ENCODE peak calls at places on chromosomes 13 and 19, in eight cellular contexts. One of them, this sample, is unnamed.

GRCh38 chr19:44345969-44346368 is 10.5 kb downstream of the ZNF112 start:
- DNase-seq in activated naive CD4-positive, alpha-beta T cell treated with anti-CD3 and anti-CD28 coated beads, Interleukin-2, amount 50 U/mL, for 16 hours: no peak
- DNase-seq in T-helper 1 cell: no peak
- DNase-seq in NCI-H774: no peak
- DNase-seq in non-pigmented ciliary epithelial cell: no peak
- DNase-seq in activated CD4-positive, alpha-beta T cell treated with anti-CD3 and anti-CD28 coated beads, Interleukin-2, amount 10 ng/mL, durations not matched to agents 7 days and 5 days: no peak
- DNase-seq in HTR-8/SVneo: no peak
- DNase-seq in gastrocnemius medialis: no peak
- DNase-seq in this sample: no peak

GRCh38 chr19:46861691-46862503 is 1.1 kb downstream of the ARHGAP35 start:
- DNase-seq in activated naive CD4-positive, alpha-beta T cell treated with anti-CD3 and anti-CD28 coated beads, Interleukin-2, amount 50 U/mL, for 16 hours: no peak
- DNase-seq in T-helper 1 cell: no peak
- DNase-seq in NCI-H774: no peak
- DNase-seq in non-pigmented ciliary epithelial cell: no peak
- DNase-seq in activated CD4-positive, alpha-beta T cell treated with anti-CD3 and anti-CD28 coated beads, Interleukin-2, amount 10 ng/mL, durations not matched to agents 7 days and 5 days: no peak
- DNase-seq in HTR-8/SVneo: no peak
- DNase-seq in gastrocnemius medialis: no peak
- DNase-seq in this sample: no peak

GRCh38 chr13:49053899-49054298 is 78.2 kb downstream of the FNDC3A start:
- DNase-seq in activated naive CD4-positive, alpha-beta T cell treated with anti-CD3 and anti-CD28 coated beads, Interleukin-2, amount 50 U/mL, for 16 hours: no peak
- DNase-seq in T-helper 1 cell: no peak
- DNase-seq in NCI-H774: no peak
- DNase-seq in non-pigmented ciliary epithelial cell: no peak
- DNase-seq in activated CD4-positive, alpha-beta T cell treated with anti-CD3 and anti-CD28 coated beads, Interleukin-2, amount 10 ng/mL, durations not matched to agents 7 days and 5 days: no peak
- DNase-seq in HTR-8/SVneo: no peak
- DNase-seq in gastrocnemius medialis: no peak
- DNase-seq in this sample: no peak

GRCh38 chr13:95745752-95746151 is 68.8 kb downstream of the DNAJC3 start:
- DNase-seq in activated naive CD4-positive, alpha-beta T cell treated with anti-CD3 and anti-CD28 coated beads, Interleukin-2, amount 50 U/mL, for 16 hours: no peak
- DNase-seq in T-helper 1 cell: no peak
- DNase-seq in NCI-H774: no peak
- DNase-seq in non-pigmented ciliary epithelial cell: no peak
- DNase-seq in activated CD4-positive, alpha-beta T cell treated with anti-CD3 and anti-CD28 coated beads, Interleukin-2, amount 10 ng/mL, durations not matched to agents 7 days and 5 days: no peak
- DNase-seq in HTR-8/SVneo: no peak
- DNase-seq in gastrocnemius medialis: no peak
- DNase-seq in this sample: no peak

GRCh38 chr19:55538132-55538531 is 1.2 kb upstream of the SBK2 start:
- DNase-seq in activated naive CD4-positive, alpha-beta T cell treated with anti-CD3 and anti-CD28 coated beads, Interleukin-2, amount 50 U/mL, for 16 hours: no peak
- DNase-seq in T-helper 1 cell: no peak
- DNase-seq in NCI-H774: no peak
- DNase-seq in non-pigmented ciliary epithelial cell: no peak
- DNase-seq in activated CD4-positive, alpha-beta T cell treated with anti-CD3 and anti-CD28 coated beads, Interleukin-2, amount 10 ng/mL, durations not matched to agents 7 days and 5 days: no peak
- DNase-seq in HTR-8/SVneo: no peak
- DNase-seq in gastrocnemius medialis: no peak
- DNase-seq in this sample: no peak

GRCh38 chr19:17764348-17764747 is 13.1 kb downstream of the FCHO1 start:
- DNase-seq in activated naive CD4-positive, alpha-beta T cell treated with anti-CD3 and anti-CD28 coated beads, Interleukin-2, amount 50 U/mL, for 16 hours: no peak
- DNase-seq in T-helper 1 cell: no peak
- DNase-seq in NCI-H774: no peak
- DNase-seq in non-pigmented ciliary epithelial cell: no peak
- DNase-seq in activated CD4-positive, alpha-beta T cell treated with anti-CD3 and anti-CD28 coated beads, Interleukin-2, amount 10 ng/mL, durations not matched to agents 7 days and 5 days: no peak
- DNase-seq in HTR-8/SVneo: no peak
- DNase-seq in gastrocnemius medialis: no peak
- DNase-seq in this sample: no peak

GRCh38 chr13:20231839-20232555 is at the start of gene GJB6:
- DNase-seq in activated naive CD4-positive, alpha-beta T cell treated with anti-CD3 and anti-CD28 coated beads, Interleukin-2, amount 50 U/mL, for 16 hours: peak
- DNase-seq in T-helper 1 cell: peak
- DNase-seq in NCI-H774: no peak
- DNase-seq in non-pigmented ciliary epithelial cell: no peak
- DNase-seq in activated CD4-positive, alpha-beta T cell treated with anti-CD3 and anti-CD28 coated beads, Interleukin-2, amount 10 ng/mL, durations not matched to agents 7 days and 5 days: peak
- DNase-seq in HTR-8/SVneo: no peak
- DNase-seq in gastrocnemius medialis: no peak
- DNase-seq in this sample: no peak

GRCh38 chr13:113288880-113289279 is 8.2 kb upstream of the LAMP1 start:
- DNase-seq in activated naive CD4-positive, alpha-beta T cell treated with anti-CD3 and anti-CD28 coated beads, Interleukin-2, amount 50 U/mL, for 16 hours: no peak
- DNase-seq in T-helper 1 cell: no peak
- DNase-seq in NCI-H774: no peak
- DNase-seq in non-pigmented ciliary epithelial cell: no peak
- DNase-seq in activated CD4-positive, alpha-beta T cell treated with anti-CD3 and anti-CD28 coated beads, Interleukin-2, amount 10 ng/mL, durations not matched to agents 7 days and 5 days: no peak
- DNase-seq in HTR-8/SVneo: no peak
- DNase-seq in gastrocnemius medialis: no peak
- DNase-seq in this sample: no peak

GRCh38 chr13:80408270-80408669 is 67.3 kb upstream of the SPRY2 start:
- DNase-seq in activated naive CD4-positive, alpha-beta T cell treated with anti-CD3 and anti-CD28 coated beads, Interleukin-2, amount 50 U/mL, for 16 hours: no peak
- DNase-seq in T-helper 1 cell: no peak
- DNase-seq in NCI-H774: no peak
- DNase-seq in non-pigmented ciliary epithelial cell: no peak
- DNase-seq in activated CD4-positive, alpha-beta T cell treated with anti-CD3 and anti-CD28 coated beads, Interleukin-2, amount 10 ng/mL, durations not matched to agents 7 days and 5 days: no peak
- DNase-seq in HTR-8/SVneo: no peak
- DNase-seq in gastrocnemius medialis: no peak
- DNase-seq in this sample: no peak

GRCh38 chr13:97502691-97503090 is 68.7 kb downstream of the RAP2A start:
- DNase-seq in activated naive CD4-positive, alpha-beta T cell treated with anti-CD3 and anti-CD28 coated beads, Interleukin-2, amount 50 U/mL, for 16 hours: no peak
- DNase-seq in T-helper 1 cell: no peak
- DNase-seq in NCI-H774: no peak
- DNase-seq in non-pigmented ciliary epithelial cell: no peak
- DNase-seq in activated CD4-positive, alpha-beta T cell treated with anti-CD3 and anti-CD28 coated beads, Interleukin-2, amount 10 ng/mL, durations not matched to agents 7 days and 5 days: no peak
- DNase-seq in HTR-8/SVneo: no peak
- DNase-seq in gastrocnemius medialis: no peak
- DNase-seq in this sample: no peak

GRCh38 chr13:72565893-72566292 is 161.5 kb downstream of the MZT1 start:
- DNase-seq in activated naive CD4-positive, alpha-beta T cell treated with anti-CD3 and anti-CD28 coated beads, Interleukin-2, amount 50 U/mL, for 16 hours: no peak
- DNase-seq in T-helper 1 cell: no peak
- DNase-seq in NCI-H774: no peak
- DNase-seq in non-pigmented ciliary epithelial cell: no peak
- DNase-seq in activated CD4-positive, alpha-beta T cell treated with anti-CD3 and anti-CD28 coated beads, Interleukin-2, amount 10 ng/mL, durations not matched to agents 7 days and 5 days: no peak
- DNase-seq in HTR-8/SVneo: peak
- DNase-seq in gastrocnemius medialis: no peak
- DNase-seq in this sample: no peak

GRCh38 chr19:46009530-46010510 is 13.0 kb downstream of the PGLYRP1 start:
- DNase-seq in activated naive CD4-positive, alpha-beta T cell treated with anti-CD3 and anti-CD28 coated beads, Interleukin-2, amount 50 U/mL, for 16 hours: peak
- DNase-seq in T-helper 1 cell: peak
- DNase-seq in NCI-H774: peak
- DNase-seq in non-pigmented ciliary epithelial cell: no peak
- DNase-seq in activated CD4-positive, alpha-beta T cell treated with anti-CD3 and anti-CD28 coated beads, Interleukin-2, amount 10 ng/mL, durations not matched to agents 7 days and 5 days: peak
- DNase-seq in HTR-8/SVneo: peak
- DNase-seq in gastrocnemius medialis: no peak
- DNase-seq in this sample: peak

GRCh38 chr19:6696239-6696820 is 24.1 kb downstream of the C3 start:
- DNase-seq in activated naive CD4-positive, alpha-beta T cell treated with anti-CD3 and anti-CD28 coated beads, Interleukin-2, amount 50 U/mL, for 16 hours: no peak
- DNase-seq in T-helper 1 cell: no peak
- DNase-seq in NCI-H774: no peak
- DNase-seq in non-pigmented ciliary epithelial cell: no peak
- DNase-seq in activated CD4-positive, alpha-beta T cell treated with anti-CD3 and anti-CD28 coated beads, Interleukin-2, amount 10 ng/mL, durations not matched to agents 7 days and 5 days: no peak
- DNase-seq in HTR-8/SVneo: no peak
- DNase-seq in gastrocnemius medialis: no peak
- DNase-seq in this sample: no peak

GRCh38 chr19:33275933-33276619 is 26.3 kb downstream of the CEBPA start:
- DNase-seq in activated naive CD4-positive, alpha-beta T cell treated with anti-CD3 and anti-CD28 coated beads, Interleukin-2, amount 50 U/mL, for 16 hours: no peak
- DNase-seq in T-helper 1 cell: no peak
- DNase-seq in NCI-H774: no peak
- DNase-seq in non-pigmented ciliary epithelial cell: no peak
- DNase-seq in activated CD4-positive, alpha-beta T cell treated with anti-CD3 and anti-CD28 coated beads, Interleukin-2, amount 10 ng/mL, durations not matched to agents 7 days and 5 days: no peak
- DNase-seq in HTR-8/SVneo: no peak
- DNase-seq in gastrocnemius medialis: no peak
- DNase-seq in this sample: no peak

GRCh38 chr13:108929532-108929931 is 300.1 kb downstream of the MYO16 start:
- DNase-seq in activated naive CD4-positive, alpha-beta T cell treated with anti-CD3 and anti-CD28 coated beads, Interleukin-2, amount 50 U/mL, for 16 hours: no peak
- DNase-seq in T-helper 1 cell: no peak
- DNase-seq in NCI-H774: no peak
- DNase-seq in non-pigmented ciliary epithelial cell: no peak
- DNase-seq in activated CD4-positive, alpha-beta T cell treated with anti-CD3 and anti-CD28 coated beads, Interleukin-2, amount 10 ng/mL, durations not matched to agents 7 days and 5 days: no peak
- DNase-seq in HTR-8/SVneo: no peak
- DNase-seq in gastrocnemius medialis: no peak
- DNase-seq in this sample: no peak

GRCh38 chr19:28472843-28473242 is 740.1 kb downstream of the UQCRFS1 start:
- DNase-seq in activated naive CD4-positive, alpha-beta T cell treated with anti-CD3 and anti-CD28 coated beads, Interleukin-2, amount 50 U/mL, for 16 hours: no peak
- DNase-seq in T-helper 1 cell: no peak
- DNase-seq in NCI-H774: no peak
- DNase-seq in non-pigmented ciliary epithelial cell: no peak
- DNase-seq in activated CD4-positive, alpha-beta T cell treated with anti-CD3 and anti-CD28 coated beads, Interleukin-2, amount 10 ng/mL, durations not matched to agents 7 days and 5 days: no peak
- DNase-seq in HTR-8/SVneo: no peak
- DNase-seq in gastrocnemius medialis: no peak
- DNase-seq in this sample: no peak

GRCh38 chr19:4376991-4377781 is 23.2 kb downstream of the SH3GL1 start:
- DNase-seq in activated naive CD4-positive, alpha-beta T cell treated with anti-CD3 and anti-CD28 coated beads, Interleukin-2, amount 50 U/mL, for 16 hours: no peak
- DNase-seq in T-helper 1 cell: no peak
- DNase-seq in NCI-H774: no peak
- DNase-seq in non-pigmented ciliary epithelial cell: no peak
- DNase-seq in activated CD4-positive, alpha-beta T cell treated with anti-CD3 and anti-CD28 coated beads, Interleukin-2, amount 10 ng/mL, durations not matched to agents 7 days and 5 days: no peak
- DNase-seq in HTR-8/SVneo: no peak
- DNase-seq in gastrocnemius medialis: peak
- DNase-seq in this sample: peak

GRCh38 chr19:8074501-8074900 is 21.9 kb downstream of the CCL25 start:
- DNase-seq in activated naive CD4-positive, alpha-beta T cell treated with anti-CD3 and anti-CD28 coated beads, Interleukin-2, amount 50 U/mL, for 16 hours: no peak
- DNase-seq in T-helper 1 cell: no peak
- DNase-seq in NCI-H774: no peak
- DNase-seq in non-pigmented ciliary epithelial cell: no peak
- DNase-seq in activated CD4-positive, alpha-beta T cell treated with anti-CD3 and anti-CD28 coated beads, Interleukin-2, amount 10 ng/mL, durations not matched to agents 7 days and 5 days: no peak
- DNase-seq in HTR-8/SVneo: no peak
- DNase-seq in gastrocnemius medialis: no peak
- DNase-seq in this sample: no peak

GRCh38 chr13:98483636-98484288 is 93.1 kb downstream of the STK24 start:
- DNase-seq in activated naive CD4-positive, alpha-beta T cell treated with anti-CD3 and anti-CD28 coated beads, Interleukin-2, amount 50 U/mL, for 16 hours: no peak
- DNase-seq in T-helper 1 cell: no peak
- DNase-seq in NCI-H774: no peak
- DNase-seq in non-pigmented ciliary epithelial cell: no peak
- DNase-seq in activated CD4-positive, alpha-beta T cell treated with anti-CD3 and anti-CD28 coated beads, Interleukin-2, amount 10 ng/mL, durations not matched to agents 7 days and 5 days: no peak
- DNase-seq in HTR-8/SVneo: no peak
- DNase-seq in gastrocnemius medialis: no peak
- DNase-seq in this sample: no peak

GRCh38 chr19:10976200-10976892 is 15.5 kb downstream of the SMARCA4 start:
- DNase-seq in activated naive CD4-positive, alpha-beta T cell treated with anti-CD3 and anti-CD28 coated beads, Interleukin-2, amount 50 U/mL, for 16 hours: no peak
- DNase-seq in T-helper 1 cell: no peak
- DNase-seq in NCI-H774: no peak
- DNase-seq in non-pigmented ciliary epithelial cell: no peak
- DNase-seq in activated CD4-positive, alpha-beta T cell treated with anti-CD3 and anti-CD28 coated beads, Interleukin-2, amount 10 ng/mL, durations not matched to agents 7 days and 5 days: no peak
- DNase-seq in HTR-8/SVneo: no peak
- DNase-seq in gastrocnemius medialis: no peak
- DNase-seq in this sample: no peak

GRCh38 chr13:43472980-43473379 is 313.8 kb downstream of the ENOX1 start:
- DNase-seq in activated naive CD4-positive, alpha-beta T cell treated with anti-CD3 and anti-CD28 coated beads, Interleukin-2, amount 50 U/mL, for 16 hours: no peak
- DNase-seq in T-helper 1 cell: no peak
- DNase-seq in NCI-H774: no peak
- DNase-seq in non-pigmented ciliary epithelial cell: no peak
- DNase-seq in activated CD4-positive, alpha-beta T cell treated with anti-CD3 and anti-CD28 coated beads, Interleukin-2, amount 10 ng/mL, durations not matched to agents 7 days and 5 days: no peak
- DNase-seq in HTR-8/SVneo: no peak
- DNase-seq in gastrocnemius medialis: no peak
- DNase-seq in this sample: no peak

GRCh38 chr19:30252214-30252613 is 120.0 kb upstream of the ZNF536 start:
- DNase-seq in activated naive CD4-positive, alpha-beta T cell treated with anti-CD3 and anti-CD28 coated beads, Interleukin-2, amount 50 U/mL, for 16 hours: no peak
- DNase-seq in T-helper 1 cell: no peak
- DNase-seq in NCI-H774: no peak
- DNase-seq in non-pigmented ciliary epithelial cell: no peak
- DNase-seq in activated CD4-positive, alpha-beta T cell treated with anti-CD3 and anti-CD28 coated beads, Interleukin-2, amount 10 ng/mL, durations not matched to agents 7 days and 5 days: no peak
- DNase-seq in HTR-8/SVneo: no peak
- DNase-seq in gastrocnemius medialis: no peak
- DNase-seq in this sample: no peak

GRCh38 chr13:38369058-38369457 is 19.4 kb downstream of the UFM1 start:
- DNase-seq in activated naive CD4-positive, alpha-beta T cell treated with anti-CD3 and anti-CD28 coated beads, Interleukin-2, amount 50 U/mL, for 16 hours: no peak
- DNase-seq in T-helper 1 cell: no peak
- DNase-seq in NCI-H774: no peak
- DNase-seq in non-pigmented ciliary epithelial cell: no peak
- DNase-seq in activated CD4-positive, alpha-beta T cell treated with anti-CD3 and anti-CD28 coated beads, Interleukin-2, amount 10 ng/mL, durations not matched to agents 7 days and 5 days: no peak
- DNase-seq in HTR-8/SVneo: no peak
- DNase-seq in gastrocnemius medialis: no peak
- DNase-seq in this sample: no peak

GRCh38 chr13:79385694-79386093 is 20.4 kb downstream of the RBM26 start:
- DNase-seq in activated naive CD4-positive, alpha-beta T cell treated with anti-CD3 and anti-CD28 coated beads, Interleukin-2, amount 50 U/mL, for 16 hours: no peak
- DNase-seq in T-helper 1 cell: no peak
- DNase-seq in NCI-H774: no peak
- DNase-seq in non-pigmented ciliary epithelial cell: no peak
- DNase-seq in activated CD4-positive, alpha-beta T cell treated with anti-CD3 and anti-CD28 coated beads, Interleukin-2, amount 10 ng/mL, durations not matched to agents 7 days and 5 days: peak
- DNase-seq in HTR-8/SVneo: no peak
- DNase-seq in gastrocnemius medialis: no peak
- DNase-seq in this sample: no peak

GRCh38 chr13:113632706-113633484 is 25.1 kb downstream of the ATP4B start:
- DNase-seq in activated naive CD4-positive, alpha-beta T cell treated with anti-CD3 and anti-CD28 coated beads, Interleukin-2, amount 50 U/mL, for 16 hours: no peak
- DNase-seq in T-helper 1 cell: no peak
- DNase-seq in NCI-H774: no peak
- DNase-seq in non-pigmented ciliary epithelial cell: no peak
- DNase-seq in activated CD4-positive, alpha-beta T cell treated with anti-CD3 and anti-CD28 coated beads, Interleukin-2, amount 10 ng/mL, durations not matched to agents 7 days and 5 days: no peak
- DNase-seq in HTR-8/SVneo: no peak
- DNase-seq in gastrocnemius medialis: no peak
- DNase-seq in this sample: no peak

GRCh38 chr19:47022140-47022536 is 2.5 kb downstream of the NPAS1 start:
- DNase-seq in activated naive CD4-positive, alpha-beta T cell treated with anti-CD3 and anti-CD28 coated beads, Interleukin-2, amount 50 U/mL, for 16 hours: no peak
- DNase-seq in T-helper 1 cell: no peak
- DNase-seq in NCI-H774: no peak
- DNase-seq in non-pigmented ciliary epithelial cell: no peak
- DNase-seq in activated CD4-positive, alpha-beta T cell treated with anti-CD3 and anti-CD28 coated beads, Interleukin-2, amount 10 ng/mL, durations not matched to agents 7 days and 5 days: no peak
- DNase-seq in HTR-8/SVneo: no peak
- DNase-seq in gastrocnemius medialis: no peak
- DNase-seq in this sample: peak

GRCh38 chr13:99087954-99088491 is 110.2 kb upstream of the DOCK9 start:
- DNase-seq in activated naive CD4-positive, alpha-beta T cell treated with anti-CD3 and anti-CD28 coated beads, Interleukin-2, amount 50 U/mL, for 16 hours: peak
- DNase-seq in T-helper 1 cell: no peak
- DNase-seq in NCI-H774: no peak
- DNase-seq in non-pigmented ciliary epithelial cell: no peak
- DNase-seq in activated CD4-positive, alpha-beta T cell treated with anti-CD3 and anti-CD28 coated beads, Interleukin-2, amount 10 ng/mL, durations not matched to agents 7 days and 5 days: peak
- DNase-seq in HTR-8/SVneo: no peak
- DNase-seq in gastrocnemius medialis: no peak
- DNase-seq in this sample: peak

GRCh38 chr13:83449666-83450395 is 432.4 kb downstream of the SLITRK1 start:
- DNase-seq in activated naive CD4-positive, alpha-beta T cell treated with anti-CD3 and anti-CD28 coated beads, Interleukin-2, amount 50 U/mL, for 16 hours: no peak
- DNase-seq in T-helper 1 cell: no peak
- DNase-seq in NCI-H774: no peak
- DNase-seq in non-pigmented ciliary epithelial cell: peak
- DNase-seq in activated CD4-positive, alpha-beta T cell treated with anti-CD3 and anti-CD28 coated beads, Interleukin-2, amount 10 ng/mL, durations not matched to agents 7 days and 5 days: no peak
- DNase-seq in HTR-8/SVneo: peak
- DNase-seq in gastrocnemius medialis: no peak
- DNase-seq in this sample: peak

GRCh38 chr13:99997702-99998219 is 16.2 kb downstream of the ZIC2 start:
- DNase-seq in activated naive CD4-positive, alpha-beta T cell treated with anti-CD3 and anti-CD28 coated beads, Interleukin-2, amount 50 U/mL, for 16 hours: no peak
- DNase-seq in T-helper 1 cell: no peak
- DNase-seq in NCI-H774: no peak
- DNase-seq in non-pigmented ciliary epithelial cell: no peak
- DNase-seq in activated CD4-positive, alpha-beta T cell treated with anti-CD3 and anti-CD28 coated beads, Interleukin-2, amount 10 ng/mL, durations not matched to agents 7 days and 5 days: no peak
- DNase-seq in HTR-8/SVneo: no peak
- DNase-seq in gastrocnemius medialis: no peak
- DNase-seq in this sample: no peak

GRCh38 chr19:44753932-44754742 is 5.6 kb downstream of the BCL3 start:
- DNase-seq in activated naive CD4-positive, alpha-beta T cell treated with anti-CD3 and anti-CD28 coated beads, Interleukin-2, amount 50 U/mL, for 16 hours: peak
- DNase-seq in T-helper 1 cell: peak
- DNase-seq in NCI-H774: peak
- DNase-seq in non-pigmented ciliary epithelial cell: no peak
- DNase-seq in activated CD4-positive, alpha-beta T cell treated with anti-CD3 and anti-CD28 coated beads, Interleukin-2, amount 10 ng/mL, durations not matched to agents 7 days and 5 days: peak
- DNase-seq in HTR-8/SVneo: peak
- DNase-seq in gastrocnemius medialis: peak
- DNase-seq in this sample: peak

GRCh38 chr19:33302974-33303790 is 848 bp upstream of the CEBPA start:
- DNase-seq in activated naive CD4-positive, alpha-beta T cell treated with anti-CD3 and anti-CD28 coated beads, Interleukin-2, amount 50 U/mL, for 16 hours: no peak
- DNase-seq in T-helper 1 cell: no peak
- DNase-seq in NCI-H774: no peak
- DNase-seq in non-pigmented ciliary epithelial cell: peak
- DNase-seq in activated CD4-positive, alpha-beta T cell treated with anti-CD3 and anti-CD28 coated beads, Interleukin-2, amount 10 ng/mL, durations not matched to agents 7 days and 5 days: no peak
- DNase-seq in HTR-8/SVneo: peak
- DNase-seq in gastrocnemius medialis: no peak
- DNase-seq in this sample: no peak

GRCh38 chr13:75803982-75804381 is 167.9 kb downstream of the LMO7 start:
- DNase-seq in activated naive CD4-positive, alpha-beta T cell treated with anti-CD3 and anti-CD28 coated beads, Interleukin-2, amount 50 U/mL, for 16 hours: no peak
- DNase-seq in T-helper 1 cell: no peak
- DNase-seq in NCI-H774: no peak
- DNase-seq in non-pigmented ciliary epithelial cell: no peak
- DNase-seq in activated CD4-positive, alpha-beta T cell treated with anti-CD3 and anti-CD28 coated beads, Interleukin-2, amount 10 ng/mL, durations not matched to agents 7 days and 5 days: no peak
- DNase-seq in HTR-8/SVneo: no peak
- DNase-seq in gastrocnemius medialis: no peak
- DNase-seq in this sample: no peak

GRCh38 chr19:41297628-41298326 is 12.2 kb upstream of the CCDC97 start:
- DNase-seq in activated naive CD4-positive, alpha-beta T cell treated with anti-CD3 and anti-CD28 coated beads, Interleukin-2, amount 50 U/mL, for 16 hours: no peak
- DNase-seq in T-helper 1 cell: no peak
- DNase-seq in NCI-H774: no peak
- DNase-seq in non-pigmented ciliary epithelial cell: no peak
- DNase-seq in activated CD4-positive, alpha-beta T cell treated with anti-CD3 and anti-CD28 coated beads, Interleukin-2, amount 10 ng/mL, durations not matched to agents 7 days and 5 days: no peak
- DNase-seq in HTR-8/SVneo: no peak
- DNase-seq in gastrocnemius medialis: no peak
- DNase-seq in this sample: no peak

GRCh38 chr19:13827656-13828055 is 32.4 kb downstream of the ZSWIM4 start:
- DNase-seq in activated naive CD4-positive, alpha-beta T cell treated with anti-CD3 and anti-CD28 coated beads, Interleukin-2, amount 50 U/mL, for 16 hours: no peak
- DNase-seq in T-helper 1 cell: no peak
- DNase-seq in NCI-H774: no peak
- DNase-seq in non-pigmented ciliary epithelial cell: no peak
- DNase-seq in activated CD4-positive, alpha-beta T cell treated with anti-CD3 and anti-CD28 coated beads, Interleukin-2, amount 10 ng/mL, durations not matched to agents 7 days and 5 days: no peak
- DNase-seq in HTR-8/SVneo: no peak
- DNase-seq in gastrocnemius medialis: no peak
- DNase-seq in this sample: no peak

This sample was measured in PC-9.